ENCODE peak calls at places on chromosome X, in nine cellular contexts. H, S, Q, Y, O, B, G, T and Z are unnamed samples.

GRCh38 chrX:24231169-24231568 is 81.6 kb downstream of the ZFX start:
- DNase-seq in H (no peak), S (no peak), Q (no peak), Y (no peak), O (no peak), B (no peak), G (peak), T (no peak), Z (peak)

GRCh38 chrX:119266364-119266995 is 30.4 kb downstream of the PGRMC1 start:
- DNase-seq in H (no peak), S (no peak), Q (peak), Y (no peak), O (peak), B (no peak), G (peak), T (peak), Z (peak)

GRCh38 chrX:16433021-16433420 is 216.9 kb upstream of the S100G start:
- DNase-seq in H (no peak), S (no peak), Q (no peak), Y (no peak), O (no peak), B (no peak), G (no peak), T (no peak), Z (no peak)

GRCh38 chrX:80808160-80808735 is 1.4 kb downstream of the BRWD3 start:
- DNase-seq in H (peak), S (peak), Q (peak), Y (peak), O (peak), B (peak), G (peak), T (peak), Z (peak)

GRCh38 chrX:38260231-38260630 is 39.6 kb upstream of the SRPX start:
- DNase-seq in H (no peak), S (no peak), Q (peak), Y (no peak), O (no peak), B (no peak), G (peak), T (no peak), Z (no peak)

GRCh38 chrX:132041016-132041415 is 17.9 kb downstream of the STK26 start:
- DNase-seq in H (no peak), S (no peak), Q (no peak), Y (no peak), O (no peak), B (no peak), G (no peak), T (no peak), Z (no peak)

GRCh38 chrX:24954732-24955131 is 61.0 kb downstream of the ARX start:
- DNase-seq in H (no peak), S (no peak), Q (no peak), Y (no peak), O (no peak), B (no peak), G (no peak), T (no peak), Z (no peak)

GRCh38 chrX:22634751-22635150 is 362.0 kb downstream of the CBLL2 start:
- DNase-seq in H (no peak), S (no peak), Q (no peak), Y (no peak), O (no peak), B (no peak), G (no peak), T (no peak), Z (peak)

GRCh38 chrX:54550821-54551220 is 20.8 kb downstream of the GNL3L start:
- DNase-seq in H (no peak), S (no peak), Q (no peak), Y (no peak), O (no peak), B (no peak), G (no peak), T (no peak), Z (no peak)

GRCh38 chrX:112867570-112867969 is 26.9 kb upstream of the AMOT start:
- DNase-seq in H (no peak), S (no peak), Q (no peak), Y (no peak), O (no peak), B (no peak), G (peak), T (no peak), Z (no peak)

GRCh38 chrX:27599928-27600327 is 9.8 kb downstream of the DCAF8L2 start:
- DNase-seq in H (no peak), S (no peak), Q (no peak), Y (no peak), O (no peak), B (no peak), G (peak), T (no peak), Z (peak)

GRCh38 chrX:15686818-15687685 is 22.4 kb upstream of the CLTRN start:
- DNase-seq in H (no peak), S (peak), Q (peak), Y (peak), O (peak), B (no peak), G (peak), T (peak), Z (peak)

GRCh38 chrX:19839770-19840254 is 47.6 kb downstream of the SH3KBP1 start:
- DNase-seq in H (no peak), S (no peak), Q (no peak), Y (no peak), O (no peak), B (no peak), G (peak), T (no peak), Z (no peak)

GRCh38 chrX:66050140-66050569 is 10.3 kb upstream of the VSIG4 start:
- DNase-seq in H (no peak), S (no peak), Q (no peak), Y (no peak), O (no peak), B (no peak), G (no peak), T (no peak), Z (no peak)

GRCh38 chrX:70139736-70140135 is 6.5 kb downstream of the IGBP1 start:
- DNase-seq in H (no peak), S (no peak), Q (no peak), Y (no peak), O (no peak), B (no peak), G (no peak), T (no peak), Z (no peak)

GRCh38 chrX:149641432-149641831 is 9.8 kb upstream of the TMEM185A start:
- DNase-seq in H (no peak), S (no peak), Q (no peak), Y (no peak), O (no peak), B (no peak), G (no peak), T (no peak), Z (no peak)

GRCh38 chrX:25337841-25338240 is 322.1 kb upstream of the ARX start:
- DNase-seq in H (no peak), S (no peak), Q (no peak), Y (no peak), O (no peak), B (no peak), G (no peak), T (no peak), Z (no peak)